ENCODE peak calls at places on chromosomes 11 and 22, in nine cellular contexts. One of them, this sample, is unnamed. For H3K9me3, the result is how much of the 10 kb centered on the place peaks cover.

GRCh38 chr22:17945851-17946690 is 78.3 kb downstream of the MICAL3 start:
- DNase-seq in mammary epithelial cell: no peak
- DNase-seq in K562: no peak
- DNase-seq in endothelial cell of umbilical vein: no peak
- DNase-seq in hepatocyte: no peak
- DNase-seq in HCT116: no peak
- DNase-seq in neural progenitor cell: no peak
- DNase-seq in H1: no peak
- DNase-seq in A673: no peak
- DNase-seq in this sample: no peak

GRCh38 chr11:131600591-131600990 is 230.2 kb downstream of the NTM start:
- DNase-seq in mammary epithelial cell: no peak
- DNase-seq in K562: no peak
- DNase-seq in endothelial cell of umbilical vein: no peak
- DNase-seq in hepatocyte: peak
- DNase-seq in HCT116: no peak
- DNase-seq in neural progenitor cell: no peak
- DNase-seq in H1: no peak
- DNase-seq in A673: no peak
- DNase-seq in this sample: peak

GRCh38 chr11:112795142-112795815 is 165.9 kb upstream of the NCAM1 start:
- DNase-seq in mammary epithelial cell: peak
- DNase-seq in K562: peak
- DNase-seq in endothelial cell of umbilical vein: no peak
- DNase-seq in hepatocyte: peak
- DNase-seq in HCT116: peak
- DNase-seq in neural progenitor cell: peak
- DNase-seq in H1: peak
- DNase-seq in A673: peak
- DNase-seq in this sample: peak

GRCh38 chr11:64241175-64241429 is 207 bp downstream of the FKBP2 start:
- DNase-seq in mammary epithelial cell: peak
- DNase-seq in K562: no peak
- DNase-seq in endothelial cell of umbilical vein: no peak
- DNase-seq in hepatocyte: no peak
- DNase-seq in HCT116: no peak
- DNase-seq in neural progenitor cell: no peak
- DNase-seq in H1: no peak
- DNase-seq in A673: no peak
- DNase-seq in this sample: no peak

GRCh38 chr22:37196539-37197450 is 8.7 kb upstream of the C1QTNF6 start:
- DNase-seq in mammary epithelial cell: peak
- DNase-seq in K562: no peak
- DNase-seq in endothelial cell of umbilical vein: peak
- DNase-seq in hepatocyte: peak
- DNase-seq in HCT116: peak
- DNase-seq in neural progenitor cell: peak
- DNase-seq in H1: no peak
- DNase-seq in A673: peak
- DNase-seq in this sample: peak

GRCh38 chr11:79076526-79077115 is 364.2 kb downstream of the TENM4 start:
- DNase-seq in mammary epithelial cell: peak
- DNase-seq in K562: peak
- DNase-seq in endothelial cell of umbilical vein: peak
- DNase-seq in hepatocyte: peak
- DNase-seq in HCT116: peak
- DNase-seq in neural progenitor cell: peak
- DNase-seq in H1: no peak
- DNase-seq in A673: peak
- DNase-seq in this sample: no peak

GRCh38 chr22:36584666-36585065 is 55.7 kb upstream of the EIF3D start:
- DNase-seq in mammary epithelial cell: no peak
- DNase-seq in K562: no peak
- DNase-seq in endothelial cell of umbilical vein: no peak
- DNase-seq in hepatocyte: no peak
- DNase-seq in HCT116: no peak
- DNase-seq in neural progenitor cell: no peak
- DNase-seq in H1: no peak
- DNase-seq in A673: no peak
- DNase-seq in this sample: no peak

GRCh38 chr11:62433553-62434301 is 14.9 kb downstream of the SCGB1A1 start:
- DNase-seq in mammary epithelial cell: no peak
- DNase-seq in K562: no peak
- DNase-seq in endothelial cell of umbilical vein: peak
- DNase-seq in hepatocyte: no peak
- DNase-seq in HCT116: no peak
- DNase-seq in neural progenitor cell: no peak
- DNase-seq in H1: no peak
- DNase-seq in A673: no peak
- DNase-seq in this sample: no peak

GRCh38 chr11:102810943-102811528 is 13.1 kb upstream of the MMP1 start:
- DNase-seq in mammary epithelial cell: peak
- DNase-seq in K562: no peak
- DNase-seq in endothelial cell of umbilical vein: peak
- DNase-seq in hepatocyte: peak
- DNase-seq in HCT116: no peak
- DNase-seq in neural progenitor cell: peak
- DNase-seq in H1: no peak
- DNase-seq in A673: peak
- DNase-seq in this sample: peak

GRCh38 chr11:33891714-33892327 is at the start of gene LMO2:
- DNase-seq in mammary epithelial cell: no peak
- DNase-seq in K562: peak
- DNase-seq in endothelial cell of umbilical vein: no peak
- DNase-seq in hepatocyte: no peak
- DNase-seq in HCT116: no peak
- DNase-seq in neural progenitor cell: no peak
- DNase-seq in H1: no peak
- DNase-seq in A673: peak
- DNase-seq in this sample: no peak

GRCh38 chr22:49365191-49365837 is 462.4 kb downstream of the BRD1 start:
- DNase-seq in mammary epithelial cell: no peak
- DNase-seq in K562: no peak
- DNase-seq in endothelial cell of umbilical vein: no peak
- DNase-seq in hepatocyte: no peak
- DNase-seq in HCT116: no peak
- DNase-seq in neural progenitor cell: no peak
- DNase-seq in H1: no peak
- DNase-seq in A673: no peak
- DNase-seq in this sample: no peak

GRCh38 chr22:49365910-49366309 is 461.8 kb downstream of the BRD1 start:
- DNase-seq in mammary epithelial cell: no peak
- DNase-seq in K562: no peak
- DNase-seq in endothelial cell of umbilical vein: no peak
- DNase-seq in hepatocyte: no peak
- DNase-seq in HCT116: no peak
- DNase-seq in neural progenitor cell: no peak
- DNase-seq in H1: no peak
- DNase-seq in A673: no peak
- DNase-seq in this sample: no peak

GRCh38 chr22:49367016-49367697 is 460.5 kb downstream of the BRD1 start:
- DNase-seq in mammary epithelial cell: no peak
- DNase-seq in K562: no peak
- DNase-seq in endothelial cell of umbilical vein: no peak
- DNase-seq in hepatocyte: no peak
- DNase-seq in HCT116: no peak
- DNase-seq in neural progenitor cell: peak
- DNase-seq in H1: no peak
- DNase-seq in A673: no peak
- DNase-seq in this sample: no peak

GRCh38 chr22:49368221-49368975 is 459.3 kb downstream of the BRD1 start:
- DNase-seq in mammary epithelial cell: no peak
- DNase-seq in K562: no peak
- DNase-seq in endothelial cell of umbilical vein: no peak
- DNase-seq in hepatocyte: no peak
- DNase-seq in HCT116: no peak
- DNase-seq in neural progenitor cell: no peak
- DNase-seq in H1: no peak
- DNase-seq in A673: no peak
- DNase-seq in this sample: no peak

DNA sequence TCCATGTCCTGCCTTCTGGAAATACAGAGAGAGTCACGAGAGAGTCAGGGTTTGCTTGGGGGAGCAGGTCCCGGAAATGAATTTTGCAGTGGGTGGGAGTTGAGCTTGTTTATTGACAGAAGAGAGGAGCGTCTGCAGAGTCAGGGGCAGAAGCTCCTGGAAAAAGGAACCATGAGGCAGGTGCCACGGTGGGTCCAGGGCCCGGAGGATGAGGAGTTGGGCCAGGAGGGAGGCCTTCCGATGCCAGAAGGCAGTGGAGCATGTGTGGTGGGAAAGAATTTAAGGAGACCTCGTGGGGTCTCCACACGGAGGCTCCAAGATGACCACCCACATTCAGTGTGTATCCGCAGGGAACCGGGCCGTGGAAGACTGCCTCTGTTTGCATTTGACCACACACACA is 461.2 kb downstream of the BRD1 start:
- DNase-seq in mammary epithelial cell: no peak
- DNase-seq in K562: no peak
- DNase-seq in endothelial cell of umbilical vein: no peak
- DNase-seq in hepatocyte: no peak
- DNase-seq in HCT116: no peak
- DNase-seq in neural progenitor cell: no peak
- DNase-seq in H1: no peak
- DNase-seq in A673: no peak
- DNase-seq in this sample: no peak
- H3K9me3 ChIP-seq in mammary epithelial cell: half or more
- H3K9me3 ChIP-seq in K562: under half
- H3K9me3 ChIP-seq in endothelial cell of umbilical vein: under half
- H3K9me3 ChIP-seq in hepatocyte: under half
- H3K9me3 ChIP-seq in HCT116: under half
- H3K9me3 ChIP-seq in neural progenitor cell: under half
- H3K9me3 ChIP-seq in H1: under half
- H3K9me3 ChIP-seq in A673: under half
- H3K9me3 ChIP-seq in this sample: under half

GRCh38 chr11:35618497-35619029 is 303 bp downstream of the FJX1 start:
- DNase-seq in mammary epithelial cell: peak
- DNase-seq in K562: peak
- DNase-seq in endothelial cell of umbilical vein: no peak
- DNase-seq in hepatocyte: peak
- DNase-seq in HCT116: no peak
- DNase-seq in neural progenitor cell: peak
- DNase-seq in H1: no peak
- DNase-seq in A673: no peak
- DNase-seq in this sample: peak

GRCh38 chr11:35621620-35622019 is 3.4 kb downstream of the FJX1 start:
- DNase-seq in mammary epithelial cell: no peak
- DNase-seq in K562: no peak
- DNase-seq in endothelial cell of umbilical vein: no peak
- DNase-seq in hepatocyte: no peak
- DNase-seq in HCT116: no peak
- DNase-seq in neural progenitor cell: no peak
- DNase-seq in H1: no peak
- DNase-seq in A673: peak
- DNase-seq in this sample: no peak

GRCh38 chr11:35619030-35619753 is 932 bp downstream of the FJX1 start:
- DNase-seq in mammary epithelial cell: peak
- DNase-seq in K562: no peak
- DNase-seq in endothelial cell of umbilical vein: peak
- DNase-seq in hepatocyte: peak
- DNase-seq in HCT116: no peak
- DNase-seq in neural progenitor cell: peak
- DNase-seq in H1: no peak
- DNase-seq in A673: peak
- DNase-seq in this sample: peak

GRCh38 chr11:35622070-35622469 is 3.8 kb downstream of the FJX1 start:
- DNase-seq in mammary epithelial cell: peak
- DNase-seq in K562: no peak
- DNase-seq in endothelial cell of umbilical vein: peak
- DNase-seq in hepatocyte: no peak
- DNase-seq in HCT116: no peak
- DNase-seq in neural progenitor cell: peak
- DNase-seq in H1: no peak
- DNase-seq in A673: peak
- DNase-seq in this sample: peak

GRCh38 chr11:35619754-35620640 is 1.7 kb downstream of the FJX1 start:
- DNase-seq in mammary epithelial cell: no peak
- DNase-seq in K562: peak
- DNase-seq in endothelial cell of umbilical vein: peak
- DNase-seq in hepatocyte: peak
- DNase-seq in HCT116: no peak
- DNase-seq in neural progenitor cell: peak
- DNase-seq in H1: no peak
- DNase-seq in A673: peak
- DNase-seq in this sample: peak
- TF ChIP-seq EZH2 in mammary epithelial cell: no peak
- TF ChIP-seq EZH2 in K562: no peak
- TF ChIP-seq EZH2 in endothelial cell of umbilical vein: no peak
- TF ChIP-seq EZH2 in hepatocyte: no peak
- TF ChIP-seq EZH2 in HCT116: no peak
- TF ChIP-seq EZH2 in neural progenitor cell: no peak
- TF ChIP-seq EZH2 in H1: peak
- TF ChIP-seq EZH2 in A673: no peak
- TF ChIP-seq EZH2 in this sample: no peak

GRCh38 chr11:2663506-2663905 is 36.3 kb downstream of the KCNQ1OT1 start:
- DNase-seq in mammary epithelial cell: no peak
- DNase-seq in K562: no peak
- DNase-seq in endothelial cell of umbilical vein: no peak
- DNase-seq in hepatocyte: no peak
- DNase-seq in HCT116: no peak
- DNase-seq in neural progenitor cell: no peak
- DNase-seq in H1: no peak
- DNase-seq in A673: no peak
- DNase-seq in this sample: no peak

GRCh38 chr11:2664886-2665746 is 34.7 kb downstream of the KCNQ1OT1 start:
- DNase-seq in mammary epithelial cell: no peak
- DNase-seq in K562: no peak
- DNase-seq in endothelial cell of umbilical vein: no peak
- DNase-seq in hepatocyte: no peak
- DNase-seq in HCT116: no peak
- DNase-seq in neural progenitor cell: no peak
- DNase-seq in H1: no peak
- DNase-seq in A673: no peak
- DNase-seq in this sample: no peak

GRCh38 chr11:2662430-2663299 is 37.1 kb downstream of the KCNQ1OT1 start:
- DNase-seq in mammary epithelial cell: no peak
- DNase-seq in K562: no peak
- DNase-seq in endothelial cell of umbilical vein: no peak
- DNase-seq in hepatocyte: no peak
- DNase-seq in HCT116: no peak
- DNase-seq in neural progenitor cell: no peak
- DNase-seq in H1: no peak
- DNase-seq in A673: no peak
- DNase-seq in this sample: no peak

GRCh38 chr11:2664331-2664730 is 35.5 kb downstream of the KCNQ1OT1 start:
- DNase-seq in mammary epithelial cell: no peak
- DNase-seq in K562: no peak
- DNase-seq in endothelial cell of umbilical vein: no peak
- DNase-seq in hepatocyte: no peak
- DNase-seq in HCT116: no peak
- DNase-seq in neural progenitor cell: no peak
- DNase-seq in H1: no peak
- DNase-seq in A673: no peak
- DNase-seq in this sample: no peak

GRCh38 chr11:2663915-2664314 is 35.9 kb downstream of the KCNQ1OT1 start:
- DNase-seq in mammary epithelial cell: no peak
- DNase-seq in K562: no peak
- DNase-seq in endothelial cell of umbilical vein: no peak
- DNase-seq in hepatocyte: no peak
- DNase-seq in HCT116: no peak
- DNase-seq in neural progenitor cell: no peak
- DNase-seq in H1: no peak
- DNase-seq in A673: no peak
- DNase-seq in this sample: no peak
- H3K9me3 ChIP-seq in mammary epithelial cell: under half
- H3K9me3 ChIP-seq in K562: under half
- H3K9me3 ChIP-seq in endothelial cell of umbilical vein: under half
- H3K9me3 ChIP-seq in hepatocyte: under half
- H3K9me3 ChIP-seq in HCT116: under half
- H3K9me3 ChIP-seq in neural progenitor cell: under half
- H3K9me3 ChIP-seq in H1: under half
- H3K9me3 ChIP-seq in A673: under half
- H3K9me3 ChIP-seq in this sample: under half

GRCh38 chr11:95155385-95155784 is 65.7 kb downstream of the ENDOD1 start:
- DNase-seq in mammary epithelial cell: no peak
- DNase-seq in K562: no peak
- DNase-seq in endothelial cell of umbilical vein: no peak
- DNase-seq in hepatocyte: no peak
- DNase-seq in HCT116: no peak
- DNase-seq in neural progenitor cell: no peak
- DNase-seq in H1: no peak
- DNase-seq in A673: no peak
- DNase-seq in this sample: no peak
- TF ChIP-seq EZH2 in mammary epithelial cell: no peak
- TF ChIP-seq EZH2 in K562: no peak
- TF ChIP-seq EZH2 in endothelial cell of umbilical vein: no peak
- TF ChIP-seq EZH2 in hepatocyte: no peak
- TF ChIP-seq EZH2 in HCT116: no peak
- TF ChIP-seq EZH2 in neural progenitor cell: no peak
- TF ChIP-seq EZH2 in H1: no peak
- TF ChIP-seq EZH2 in A673: no peak
- TF ChIP-seq EZH2 in this sample: no peak

This sample was measured in fibroblast of lung.